ENCODE peak calls at places on chromosomes 16 and 17, in five cellular contexts. M is AG04450, Q is fibroblast of lung, X is body of pancreas, I is cardiac fibroblast. Y is an unnamed sample.

GRCh38 chr16:70396209-70396904 is 42.5 kb downstream of the ST3GAL2 start:
- DNase-seq in M (no peak), Q (peak), X (no peak), I (peak), Y (no peak)

GRCh38 chr16:3065742-3066439 is 451 bp downstream of the IL32 start:
- DNase-seq in M (no peak), Q (no peak), X (no peak), I (no peak), Y (no peak)

GRCh38 chr16:60120586-60120985 is 1386.5 kb upstream of the GOT2 start:
- DNase-seq in M (no peak), Q (no peak), X (no peak), I (no peak), Y (no peak)

GRCh38 chr17:72725432-72726068 is 366.9 kb downstream of the SLC39A11 start:
- DNase-seq in M (no peak), Q (peak), X (peak), I (peak), Y (peak)

GRCh38 chr17:33667052-33667509 is 374.0 kb upstream of the ASIC2 start:
- DNase-seq in M (no peak), Q (no peak), X (no peak), I (no peak), Y (no peak)

GRCh38 chr17:75587718-75588545 is at the start of gene MYO15B:
- DNase-seq in M (no peak), Q (no peak), X (peak), I (peak), Y (no peak)

GRCh38 chr17:72255481-72255880 is 134.7 kb downstream of the SOX9 start:
- DNase-seq in M (no peak), Q (no peak), X (no peak), I (no peak), Y (no peak)

GRCh38 chr16:71923941-71924690 is 28.8 kb downstream of the IST1 start:
- DNase-seq in M (no peak), Q (peak), X (no peak), I (peak), Y (peak)

GRCh38 chr17:36862116-36862920 is 75.0 kb upstream of the LHX1 start:
- DNase-seq in M (no peak), Q (no peak), X (no peak), I (no peak), Y (no peak)

GRCh38 chr16:19607610-19608280 is 52.2 kb downstream of the VPS35L start:
- DNase-seq in M (no peak), Q (no peak), X (no peak), I (peak), Y (peak)

GRCh38 chr16:58649707-58650106 is 20.1 kb upstream of the CNOT1 start:
- DNase-seq in M (no peak), Q (no peak), X (no peak), I (no peak), Y (no peak)

DNA sequence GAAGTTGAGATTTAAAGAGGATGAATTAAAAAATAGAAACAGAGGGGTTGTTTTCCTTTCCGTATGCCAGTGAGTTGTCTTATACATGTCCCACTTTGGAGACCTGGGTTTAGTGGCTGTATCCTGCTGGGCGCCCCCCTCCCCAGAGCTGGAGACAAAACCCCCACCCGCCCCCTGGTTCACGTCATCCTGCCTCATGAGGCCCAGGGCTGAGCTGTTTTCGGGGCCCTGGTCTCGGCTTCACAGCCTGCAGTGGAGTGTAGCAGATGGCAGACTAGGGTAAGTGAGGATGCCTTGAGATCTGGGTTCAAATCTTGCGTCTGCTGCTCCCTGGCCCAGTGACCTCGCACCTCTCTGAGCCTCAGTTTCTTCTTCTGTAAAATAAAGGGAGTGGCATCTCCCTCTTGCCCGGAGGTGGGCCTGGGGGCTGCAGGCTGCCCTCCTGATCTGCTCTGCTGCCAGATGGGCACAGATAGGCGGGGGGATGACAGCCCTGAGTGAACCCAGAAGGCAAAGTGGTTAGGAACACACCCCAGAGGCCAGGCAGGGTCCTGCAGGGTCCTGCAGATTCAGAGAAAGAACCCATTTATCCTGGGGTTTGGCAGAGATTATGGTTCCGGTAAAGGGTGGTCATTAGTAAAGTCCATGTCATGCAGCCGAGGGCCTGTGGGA is 45.1 kb downstream of the SOCS3 start:
- DNase-seq in M (no peak), Q (no peak), X (no peak), I (no peak), Y (no peak)
- TF ChIP-seq CTCF in M (peak), Q (peak), X (no peak), I (no peak), Y (peak)

DNA sequence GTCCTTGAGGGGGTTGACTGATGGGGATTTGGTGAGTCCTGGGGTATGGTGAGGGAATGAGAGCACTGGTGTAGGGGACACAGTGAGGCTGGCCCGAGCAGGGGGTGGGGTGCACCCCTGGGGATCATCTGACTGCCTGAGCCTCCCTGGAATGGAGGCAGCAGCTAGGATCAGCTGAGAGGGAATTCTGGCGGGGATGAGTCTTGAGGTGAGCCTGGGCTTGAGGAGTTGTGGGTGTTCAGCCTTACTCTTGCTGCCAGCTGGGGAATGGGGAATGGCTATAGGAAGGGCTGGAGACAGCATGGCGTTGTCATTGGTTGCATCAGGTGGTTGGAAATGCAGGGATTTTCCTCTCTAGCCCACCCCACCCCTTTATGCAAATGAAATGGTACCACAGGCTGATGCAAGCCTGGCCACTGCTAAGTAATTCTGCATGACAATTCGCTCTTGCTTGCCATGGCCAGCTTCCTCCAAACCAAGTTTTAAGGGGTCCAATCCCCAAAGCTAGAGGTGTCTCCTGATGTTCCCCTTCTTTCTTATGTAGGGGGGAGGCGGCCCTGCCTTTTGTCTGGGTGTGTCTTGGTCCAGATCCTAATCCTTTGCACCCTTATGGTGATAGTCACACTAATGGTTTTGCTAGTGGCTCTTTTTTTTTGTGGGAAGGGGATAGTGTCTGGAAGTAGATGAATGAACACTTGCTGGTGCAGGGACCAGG is 7.5 kb downstream of the NFE2L1 start:
- DNase-seq in M (peak), Q (peak), X (no peak), I (peak), Y (peak)
- H3K4me3 ChIP-seq in M (peak), Q (peak), X (no peak), I (no peak), Y (peak)

DNA sequence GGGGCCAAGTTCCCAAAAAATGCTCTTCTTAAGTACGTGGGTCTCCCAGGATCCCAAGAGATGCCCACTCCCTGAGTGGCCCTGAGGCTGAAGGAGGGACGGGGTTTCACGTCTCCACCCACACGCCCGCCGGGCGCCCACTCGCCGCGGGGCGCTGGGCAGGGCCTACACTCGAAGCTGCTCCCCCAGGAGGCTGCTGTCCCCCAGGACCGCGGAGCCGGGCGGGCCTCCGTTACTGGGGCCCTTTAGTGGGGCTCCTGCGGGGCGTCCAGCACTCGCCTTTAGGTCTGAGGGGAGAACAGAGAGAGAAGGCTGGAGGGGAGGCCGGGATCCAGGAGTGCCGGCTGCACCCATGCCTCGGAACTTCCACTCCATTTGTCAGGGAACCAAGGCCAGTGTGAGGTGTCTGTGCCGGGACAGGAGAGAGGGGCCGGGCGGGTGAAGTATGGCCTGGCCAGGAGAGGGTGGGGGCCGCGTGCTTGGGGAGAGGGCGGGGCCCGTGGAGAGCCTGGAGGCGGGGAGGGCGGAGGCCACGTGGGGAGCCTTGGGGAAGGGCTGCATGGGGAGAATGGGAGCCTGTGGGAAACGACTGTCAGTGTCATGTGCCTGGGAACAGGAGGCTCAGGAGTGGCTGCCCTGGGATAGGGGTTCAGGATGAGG is 18.8 kb downstream of the NUBP1 start:
- DNase-seq in M (no peak), Q (no peak), X (no peak), I (no peak), Y (no peak)
- TF ChIP-seq CTCF in M (no peak), Q (no peak), X (no peak), I (no peak), Y (no peak)

GRCh38 chr16:84419730-84420129 is 51.4 kb downstream of the ATP2C2 start:
- DNase-seq in M (no peak), Q (no peak), X (no peak), I (no peak), Y (no peak)
- H3K4me3 ChIP-seq in M (no peak), Q (no peak), X (no peak), I (no peak), Y (no peak)

Y was measured in fibroblast of pulmonary artery.